ENCODE peak calls at places on chromosomes 2 and 18, in six cellular contexts. L is stomach, S is sigmoid colon, J is HCT116, Q is vagina, C is prostate gland. E is an unnamed sample.

GRCh38 chr2:217107480-217107879 is 247.6 kb upstream of the TNP1 start:
- DNase-seq in L (no peak), S (no peak), J (no peak), Q (no peak), C (no peak), E (no peak)

GRCh38 chr18:25169701-25170100 is 182.3 kb downstream of the ZNF521 start:
- DNase-seq in L (no peak), S (no peak), J (no peak), Q (no peak), C (no peak), E (no peak)

GRCh38 chr2:177667626-177668025 is 275.1 kb downstream of the AGPS start:
- DNase-seq in L (no peak), S (no peak), J (no peak), Q (no peak), C (no peak), E (no peak)

GRCh38 chr18:22470141-22470510 is 52.4 kb upstream of the CTAGE1 start:
- DNase-seq in L (no peak), S (no peak), J (no peak), Q (no peak), C (no peak), E (no peak)

GRCh38 chr18:9055185-9055584 is 47.3 kb upstream of the NDUFV2 start:
- DNase-seq in L (no peak), S (no peak), J (peak), Q (no peak), C (no peak), E (no peak)

GRCh38 chr2:190554357-190555006 is 20.0 kb upstream of the NEMP2 start:
- DNase-seq in L (no peak), S (no peak), J (no peak), Q (no peak), C (no peak), E (no peak)

GRCh38 chr2:233288663-233289062 is 19.0 kb upstream of the SAG start:
- DNase-seq in L (no peak), S (peak), J (no peak), Q (no peak), C (peak), E (no peak)

GRCh38 chr2:175766880-175767279 is 235.2 kb downstream of the LNPK start:
- DNase-seq in L (no peak), S (no peak), J (no peak), Q (no peak), C (no peak), E (no peak)

GRCh38 chr2:2014251-2014761 is 270.0 kb upstream of the PXDN start:
- DNase-seq in L (no peak), S (no peak), J (no peak), Q (no peak), C (no peak), E (no peak)

GRCh38 chr2:168740360-168740759 is 62.1 kb upstream of the NOSTRIN start:
- DNase-seq in L (no peak), S (no peak), J (no peak), Q (no peak), C (no peak), E (no peak)

GRCh38 chr2:111118455-111119003 is 2.2 kb upstream of the BCL2L11 start:
- DNase-seq in L (no peak), S (no peak), J (no peak), Q (no peak), C (no peak), E (peak)

GRCh38 chr2:152465541-152465940 is 130.6 kb downstream of the FMNL2 start:
- DNase-seq in L (no peak), S (no peak), J (no peak), Q (no peak), C (no peak), E (no peak)

GRCh38 chr2:234989183-234989701 is 37.4 kb downstream of the SH3BP4 start:
- DNase-seq in L (peak), S (peak), J (no peak), Q (no peak), C (peak), E (no peak)

DNA sequence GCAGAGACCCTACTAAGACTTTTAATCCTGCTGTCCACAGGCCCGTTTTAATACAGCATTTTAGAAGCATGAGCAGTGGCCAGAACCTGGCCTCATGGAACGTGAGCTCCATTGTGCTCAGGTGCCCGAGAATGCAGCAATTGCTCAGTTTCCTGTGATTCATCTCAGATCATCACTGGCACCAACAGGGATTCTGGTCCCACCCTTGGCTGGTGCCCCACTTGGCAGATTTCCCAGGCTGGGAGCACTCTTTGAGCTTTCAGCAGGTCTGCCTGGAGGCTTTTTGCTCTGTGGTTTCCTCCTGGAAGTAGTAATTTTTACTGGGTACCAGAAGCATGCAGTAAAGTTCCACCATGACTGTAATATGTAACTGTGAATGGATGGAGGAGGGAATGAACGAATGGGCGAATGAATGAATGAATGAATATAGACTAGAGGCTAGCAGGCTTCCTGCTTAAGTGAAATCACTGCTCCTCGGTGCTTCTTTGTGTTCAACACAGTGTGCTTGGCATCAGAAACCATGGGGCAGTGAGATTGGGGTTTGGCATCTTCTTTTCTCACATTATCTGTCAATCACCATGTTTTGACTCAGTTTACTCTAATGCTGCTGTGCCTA is 312.9 kb downstream of the PRKCE start:
- DNase-seq in L (peak), S (peak), J (peak), Q (peak), C (peak), E (peak)
- TF ChIP-seq POLR2AphosphoS5 in L (no peak), S (no peak), J (peak), Q (peak), C (peak), E (no peak)

GRCh38 chr2:241638063-241638660 is 669 bp downstream of the ATG4B start:
- DNase-seq in L (no peak), S (no peak), J (no peak), Q (no peak), C (no peak), E (no peak)

GRCh38 chr2:241636182-241636982 is 576 bp downstream of the THAP4 start:
- DNase-seq in L (peak), S (peak), J (no peak), Q (no peak), C (no peak), E (peak)

GRCh38 chr2:241635756-241636155 is 1.2 kb downstream of the THAP4 start:
- DNase-seq in L (no peak), S (no peak), J (no peak), Q (no peak), C (no peak), E (no peak)

GRCh38 chr2:241637233-241638062 is at the start of gene ATG4B:
- DNase-seq in L (peak), S (peak), J (peak), Q (no peak), C (peak), E (peak)

GRCh38 chr2:241636983-241637232 is at the start of gene THAP4:
- DNase-seq in L (peak), S (peak), J (no peak), Q (no peak), C (peak), E (peak)
- TF ChIP-seq POLR2A in L (no peak), S (no peak), J (no peak), Q (no peak), C (no peak), E (no peak)

GRCh38 chr18:57122906-57123510 is 23.9 kb upstream of the BOD1L2 start:
- DNase-seq in L (no peak), S (no peak), J (no peak), Q (no peak), C (no peak), E (no peak)

GRCh38 chr18:57125627-57126026 is 21.3 kb upstream of the BOD1L2 start:
- DNase-seq in L (no peak), S (no peak), J (no peak), Q (no peak), C (no peak), E (no peak)

GRCh38 chr18:57116598-57117132 is 30.2 kb upstream of the BOD1L2 start:
- DNase-seq in L (no peak), S (no peak), J (no peak), Q (no peak), C (no peak), E (no peak)

DNA sequence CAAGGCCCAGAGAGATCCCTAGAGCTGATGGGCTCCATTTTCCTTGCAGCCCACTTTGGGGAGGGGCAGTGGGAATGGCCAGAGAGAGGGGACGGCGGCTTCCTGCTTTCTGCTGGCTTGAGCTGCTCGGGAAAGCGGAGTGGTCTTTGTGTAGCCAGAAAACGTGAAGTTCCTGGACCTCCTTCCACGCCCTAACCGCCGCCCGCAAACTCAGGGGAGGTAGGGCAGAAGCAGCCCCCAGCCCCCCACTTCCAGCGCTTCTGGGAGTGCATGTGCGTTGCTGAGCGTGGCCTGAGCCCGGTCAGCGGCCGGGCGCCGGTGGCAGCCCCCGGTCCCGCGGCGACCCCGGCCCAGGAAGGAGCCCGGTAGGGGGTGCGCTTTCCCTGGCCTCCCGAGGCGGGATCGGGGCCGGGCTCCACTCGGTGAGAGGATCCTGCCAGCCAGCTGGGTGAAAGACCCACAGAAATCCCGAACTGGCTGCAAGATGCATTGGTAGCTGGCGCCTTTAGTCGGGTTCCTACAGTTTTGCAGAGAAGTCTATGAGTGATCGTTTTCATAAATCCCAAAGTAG is 25.3 kb upstream of the BOD1L2 start:
- DNase-seq in L (no peak), S (no peak), J (no peak), Q (no peak), C (no peak), E (no peak)
- TF ChIP-seq CTCF in L (no peak), S (no peak), J (no peak), Q (no peak), C (no peak), E (no peak)

GRCh38 chr18:26863122-26863879 is 2.2 kb downstream of the AQP4 start:
- DNase-seq in L (peak), S (peak), J (no peak), Q (no peak), C (peak), E (no peak)

GRCh38 chr18:26864658-26865057 is 849 bp downstream of the AQP4 start:
- DNase-seq in L (no peak), S (no peak), J (no peak), Q (no peak), C (no peak), E (no peak)

GRCh38 chr18:26865557-26865956 is at the start of gene AQP4:
- DNase-seq in L (peak), S (no peak), J (no peak), Q (no peak), C (no peak), E (no peak)

GRCh38 chr18:26862084-26862483 is 3.4 kb downstream of the AQP4 start:
- DNase-seq in L (no peak), S (no peak), J (no peak), Q (no peak), C (no peak), E (no peak)

GRCh38 chr18:26863921-26864497 is 1.5 kb downstream of the AQP4 start:
- DNase-seq in L (no peak), S (no peak), J (no peak), Q (no peak), C (no peak), E (no peak)
- TF ChIP-seq POLR2AphosphoS5 in L (no peak), S (no peak), J (no peak), Q (no peak), C (no peak), E (no peak)

DNA sequence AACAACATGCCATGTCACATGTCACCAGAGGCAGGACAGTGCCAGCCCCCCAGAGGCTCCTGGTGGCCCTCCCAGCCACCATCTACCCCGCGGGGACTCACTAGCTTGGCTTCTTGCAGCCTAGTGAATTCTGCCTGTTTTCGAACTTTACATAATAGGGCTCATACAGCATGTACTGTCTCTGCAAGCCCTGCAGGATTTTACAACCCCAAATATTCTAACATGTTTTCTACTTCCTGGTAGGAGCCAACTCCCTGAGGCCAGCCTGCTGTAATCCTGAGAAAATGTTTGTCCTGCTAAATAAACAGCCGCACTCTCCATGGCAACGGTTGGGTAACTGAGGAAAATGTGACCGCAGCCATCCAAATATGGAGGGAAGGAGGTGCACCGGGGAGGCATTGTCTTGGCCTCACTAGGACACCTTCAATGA is 2.7 kb downstream of the PER2 start:
- DNase-seq in L (peak), S (peak), J (no peak), Q (peak), C (peak), E (no peak)
- TF ChIP-seq POLR2A in L (no peak), S (no peak), J (no peak), Q (no peak), C (peak), E (no peak)